ENCODE peak calls at places on chromosomes 3 and 15, in eight cellular contexts. One of them, this sample, is unnamed.

GRCh38 chr15:74035121-74035829 is 40.8 kb downstream of the PML start:
- DNase-seq in pancreas: no peak
- DNase-seq in transverse colon: no peak
- DNase-seq in HCEC 1CT: no peak
- DNase-seq in dorsolateral prefrontal cortex: no peak
- DNase-seq in hepatocyte: no peak
- DNase-seq in foreskin fibroblast: no peak
- DNase-seq in RWPE1: no peak
- DNase-seq in this sample: no peak

GRCh38 chr15:48472756-48473155 is 141.5 kb downstream of the DUT start:
- DNase-seq in hepatocyte: no peak
- DNase-seq in dorsolateral prefrontal cortex: no peak
- DNase-seq in foreskin fibroblast: peak; percentile 66
- DNase-seq in pancreas: no peak
- DNase-seq in transverse colon: no peak
- DNase-seq in RWPE1: peak; percentile 56
- DNase-seq in HCEC 1CT: peak; percentile 81
- DNase-seq in this sample: no peak

GRCh38 chr3:163916596-163917560 is 1161.4 kb downstream of the SI start:
- DNase-seq in transverse colon: no peak
- DNase-seq in RWPE1: no peak
- DNase-seq in foreskin fibroblast: no peak
- DNase-seq in dorsolateral prefrontal cortex: no peak
- DNase-seq in hepatocyte: peak; percentile 6
- DNase-seq in HCEC 1CT: no peak
- DNase-seq in pancreas: no peak
- DNase-seq in this sample: no peak

GRCh38 chr3:52841211-52841980 is 6.6 kb upstream of the MUSTN1 start:
- DNase-seq in RWPE1: no peak
- DNase-seq in dorsolateral prefrontal cortex: no peak
- DNase-seq in foreskin fibroblast: no peak
- DNase-seq in pancreas: no peak
- DNase-seq in HCEC 1CT: no peak
- DNase-seq in hepatocyte: no peak
- DNase-seq in transverse colon: no peak
- DNase-seq in this sample: no peak

GRCh38 chr3:45870099-45870498 is 16.2 kb upstream of the CCR9 start:
- DNase-seq in pancreas: no peak
- DNase-seq in foreskin fibroblast: no peak
- DNase-seq in RWPE1: no peak
- DNase-seq in dorsolateral prefrontal cortex: no peak
- DNase-seq in transverse colon: peak; percentile 45
- DNase-seq in hepatocyte: no peak
- DNase-seq in HCEC 1CT: no peak
- DNase-seq in this sample: no peak

GRCh38 chr3:13865581-13866405 is 14.1 kb downstream of the WNT7A start:
- DNase-seq in HCEC 1CT: no peak
- DNase-seq in pancreas: no peak
- DNase-seq in foreskin fibroblast: no peak
- DNase-seq in RWPE1: no peak
- DNase-seq in hepatocyte: no peak
- DNase-seq in transverse colon: no peak
- DNase-seq in dorsolateral prefrontal cortex: no peak
- DNase-seq in this sample: no peak

GRCh38 chr3:13420817-13421755 is 964 bp upstream of the NUP210 start:
- DNase-seq in transverse colon: peak; percentile 60
- DNase-seq in dorsolateral prefrontal cortex: no peak
- DNase-seq in HCEC 1CT: no peak
- DNase-seq in RWPE1: no peak
- DNase-seq in pancreas: no peak
- DNase-seq in hepatocyte: no peak
- DNase-seq in foreskin fibroblast: no peak
- DNase-seq in this sample: no peak

GRCh38 chr3:18559323-18559972 is 134.3 kb upstream of the SATB1 start:
- DNase-seq in pancreas: peak; percentile 34
- DNase-seq in hepatocyte: peak; percentile 59
- DNase-seq in dorsolateral prefrontal cortex: no peak
- DNase-seq in RWPE1: peak; percentile 1
- DNase-seq in transverse colon: peak; percentile 19
- DNase-seq in foreskin fibroblast: no peak
- DNase-seq in HCEC 1CT: no peak
- DNase-seq in this sample: no peak

GRCh38 chr15:87746333-87746732 is 510.2 kb downstream of the NTRK3 start:
- DNase-seq in HCEC 1CT: no peak
- DNase-seq in RWPE1: no peak
- DNase-seq in transverse colon: no peak
- DNase-seq in foreskin fibroblast: no peak
- DNase-seq in hepatocyte: peak; percentile 37
- DNase-seq in dorsolateral prefrontal cortex: no peak
- DNase-seq in pancreas: no peak
- DNase-seq in this sample: no peak

GRCh38 chr3:46284981-46285683 is 42.9 kb downstream of the CCR3 start:
- DNase-seq in transverse colon: no peak
- DNase-seq in dorsolateral prefrontal cortex: no peak
- DNase-seq in foreskin fibroblast: no peak
- DNase-seq in RWPE1: no peak
- DNase-seq in hepatocyte: no peak
- DNase-seq in pancreas: no peak
- DNase-seq in HCEC 1CT: no peak
- DNase-seq in this sample: no peak

GRCh38 chr15:39172380-39173281 is 408.2 kb upstream of the THBS1 start:
- DNase-seq in dorsolateral prefrontal cortex: no peak
- DNase-seq in RWPE1: no peak
- DNase-seq in transverse colon: no peak
- DNase-seq in pancreas: peak; percentile 13
- DNase-seq in HCEC 1CT: peak; percentile 63
- DNase-seq in hepatocyte: peak; percentile 39
- DNase-seq in foreskin fibroblast: peak; percentile 38
- DNase-seq in this sample: no peak

GRCh38 chr15:36370735-36371115 is 208.7 kb upstream of the CDIN1 start:
- DNase-seq in pancreas: no peak
- DNase-seq in hepatocyte: no peak
- DNase-seq in transverse colon: no peak
- DNase-seq in dorsolateral prefrontal cortex: no peak
- DNase-seq in RWPE1: peak; percentile 64
- DNase-seq in foreskin fibroblast: peak; percentile 76
- DNase-seq in HCEC 1CT: peak; percentile 89
- DNase-seq in this sample: no peak

GRCh38 chr15:57138260-57138895 is 219.9 kb downstream of the TCF12 start:
- DNase-seq in pancreas: peak; percentile 13
- DNase-seq in HCEC 1CT: peak; percentile 62
- DNase-seq in hepatocyte: peak; percentile 71
- DNase-seq in foreskin fibroblast: peak; percentile 41
- DNase-seq in dorsolateral prefrontal cortex: no peak
- DNase-seq in transverse colon: peak; percentile 26
- DNase-seq in RWPE1: peak; percentile 64
- DNase-seq in this sample: peak; percentile 55

GRCh38 chr3:133535971-133536634 is 37.4 kb upstream of the CDV3 start:
- DNase-seq in hepatocyte: peak; percentile 68
- DNase-seq in pancreas: peak; percentile 42
- DNase-seq in foreskin fibroblast: peak; percentile 91
- DNase-seq in transverse colon: peak; percentile 27
- DNase-seq in HCEC 1CT: peak; percentile 97
- DNase-seq in dorsolateral prefrontal cortex: no peak
- DNase-seq in RWPE1: peak; percentile 81
- DNase-seq in this sample: peak; percentile 80

GRCh38 chr3:125589743-125590142 is 5.6 kb downstream of the OSBPL11 start:
- DNase-seq in pancreas: no peak
- DNase-seq in hepatocyte: no peak
- DNase-seq in HCEC 1CT: no peak
- DNase-seq in foreskin fibroblast: no peak
- DNase-seq in dorsolateral prefrontal cortex: no peak
- DNase-seq in RWPE1: no peak
- DNase-seq in transverse colon: no peak
- DNase-seq in this sample: no peak

GRCh38 chr3:111165411-111165810 is 93.8 kb downstream of the NECTIN3 start:
- DNase-seq in transverse colon: no peak
- DNase-seq in dorsolateral prefrontal cortex: no peak
- DNase-seq in foreskin fibroblast: no peak
- DNase-seq in HCEC 1CT: no peak
- DNase-seq in pancreas: no peak
- DNase-seq in hepatocyte: no peak
- DNase-seq in RWPE1: no peak
- DNase-seq in this sample: no peak

GRCh38 chr3:133938770-133939495 is 43.3 kb upstream of the RAB6B start:
- DNase-seq in RWPE1: peak; percentile 22
- DNase-seq in foreskin fibroblast: no peak
- DNase-seq in HCEC 1CT: no peak
- DNase-seq in pancreas: no peak
- DNase-seq in transverse colon: no peak
- DNase-seq in dorsolateral prefrontal cortex: no peak
- DNase-seq in hepatocyte: no peak
- DNase-seq in this sample: no peak

GRCh38 chr3:4821331-4821730 is 157.9 kb upstream of the BHLHE40 start:
- DNase-seq in dorsolateral prefrontal cortex: no peak
- DNase-seq in hepatocyte: no peak
- DNase-seq in transverse colon: no peak
- DNase-seq in pancreas: no peak
- DNase-seq in HCEC 1CT: no peak
- DNase-seq in foreskin fibroblast: no peak
- DNase-seq in RWPE1: no peak
- DNase-seq in this sample: no peak

GRCh38 chr3:167750273-167750971 is 14.9 kb downstream of the SERPINI1 start:
- DNase-seq in foreskin fibroblast: no peak
- DNase-seq in RWPE1: no peak
- DNase-seq in dorsolateral prefrontal cortex: no peak
- DNase-seq in transverse colon: no peak
- DNase-seq in hepatocyte: no peak
- DNase-seq in HCEC 1CT: no peak
- DNase-seq in pancreas: no peak
- DNase-seq in this sample: no peak

GRCh38 chr3:87088984-87089841 is 98.3 kb upstream of the VGLL3 start:
- DNase-seq in RWPE1: no peak
- DNase-seq in dorsolateral prefrontal cortex: peak; percentile 46
- DNase-seq in pancreas: peak; percentile 48
- DNase-seq in foreskin fibroblast: peak; percentile 91
- DNase-seq in transverse colon: peak; percentile 37
- DNase-seq in hepatocyte: no peak
- DNase-seq in HCEC 1CT: peak; percentile 94
- DNase-seq in this sample: peak; percentile 49

GRCh38 chr3:48950051-48950450 is 31.4 kb downstream of the ARIH2 start:
- DNase-seq in hepatocyte: no peak
- DNase-seq in dorsolateral prefrontal cortex: no peak
- DNase-seq in RWPE1: no peak
- DNase-seq in transverse colon: no peak
- DNase-seq in HCEC 1CT: no peak
- DNase-seq in foreskin fibroblast: no peak
- DNase-seq in pancreas: no peak
- DNase-seq in this sample: no peak

GRCh38 chr3:8784676-8785435 is 15.4 kb upstream of the OXTR start:
- DNase-seq in RWPE1: no peak
- DNase-seq in foreskin fibroblast: no peak
- DNase-seq in pancreas: no peak
- DNase-seq in hepatocyte: no peak
- DNase-seq in transverse colon: no peak
- DNase-seq in dorsolateral prefrontal cortex: no peak
- DNase-seq in HCEC 1CT: no peak
- DNase-seq in this sample: no peak

GRCh38 chr3:115401298-115401697 is 222.0 kb upstream of the GAP43 start:
- DNase-seq in HCEC 1CT: peak; percentile 18
- DNase-seq in dorsolateral prefrontal cortex: no peak
- DNase-seq in RWPE1: no peak
- DNase-seq in foreskin fibroblast: peak; percentile 81
- DNase-seq in hepatocyte: peak; percentile 23
- DNase-seq in pancreas: no peak
- DNase-seq in transverse colon: no peak
- DNase-seq in this sample: peak; percentile 44

GRCh38 chr3:56952846-56953245 is 107.6 kb upstream of the SPATA12 start:
- DNase-seq in dorsolateral prefrontal cortex: no peak
- DNase-seq in foreskin fibroblast: no peak
- DNase-seq in HCEC 1CT: no peak
- DNase-seq in transverse colon: peak; percentile 33
- DNase-seq in pancreas: no peak
- DNase-seq in RWPE1: no peak
- DNase-seq in hepatocyte: no peak
- DNase-seq in this sample: no peak

GRCh38 chr15:99076555-99077308 is 28.1 kb upstream of the SYNM start:
- DNase-seq in pancreas: peak; percentile 69
- DNase-seq in dorsolateral prefrontal cortex: no peak
- DNase-seq in hepatocyte: peak; percentile 82
- DNase-seq in foreskin fibroblast: peak; percentile 64
- DNase-seq in RWPE1: peak; percentile 73
- DNase-seq in transverse colon: peak; percentile 48
- DNase-seq in HCEC 1CT: peak; percentile 82
- DNase-seq in this sample: peak; percentile 82

GRCh38 chr3:156687023-156687422 is 12.6 kb downstream of the TIPARP start:
- DNase-seq in hepatocyte: no peak
- DNase-seq in RWPE1: no peak
- DNase-seq in transverse colon: no peak
- DNase-seq in pancreas: no peak
- DNase-seq in dorsolateral prefrontal cortex: no peak
- DNase-seq in foreskin fibroblast: no peak
- DNase-seq in HCEC 1CT: no peak
- DNase-seq in this sample: no peak

GRCh38 chr15:48631191-48631770 is 14.2 kb downstream of the FBN1 start:
- DNase-seq in RWPE1: no peak
- DNase-seq in foreskin fibroblast: no peak
- DNase-seq in pancreas: no peak
- DNase-seq in hepatocyte: no peak
- DNase-seq in transverse colon: no peak
- DNase-seq in dorsolateral prefrontal cortex: no peak
- DNase-seq in HCEC 1CT: no peak
- DNase-seq in this sample: no peak

GRCh38 chr15:57619746-57620145 is 28.0 kb downstream of the MYZAP start:
- DNase-seq in HCEC 1CT: no peak
- DNase-seq in hepatocyte: peak; percentile 50
- DNase-seq in transverse colon: peak; percentile 28
- DNase-seq in dorsolateral prefrontal cortex: no peak
- DNase-seq in pancreas: no peak
- DNase-seq in foreskin fibroblast: no peak
- DNase-seq in RWPE1: no peak
- DNase-seq in this sample: no peak

GRCh38 chr15:62773369-62774165 is 269.0 kb upstream of the TPM1 start:
- DNase-seq in dorsolateral prefrontal cortex: no peak
- DNase-seq in RWPE1: no peak
- DNase-seq in transverse colon: no peak
- DNase-seq in pancreas: no peak
- DNase-seq in HCEC 1CT: no peak
- DNase-seq in foreskin fibroblast: no peak
- DNase-seq in hepatocyte: no peak
- DNase-seq in this sample: no peak

GRCh38 chr15:50358805-50359204 is 3.8 kb upstream of the GABPB1 start:
- DNase-seq in foreskin fibroblast: peak; percentile 38
- DNase-seq in dorsolateral prefrontal cortex: no peak
- DNase-seq in pancreas: no peak
- DNase-seq in HCEC 1CT: peak; percentile 58
- DNase-seq in RWPE1: peak; percentile 28
- DNase-seq in hepatocyte: peak; percentile 62
- DNase-seq in transverse colon: peak; percentile 16
- DNase-seq in this sample: peak; percentile 33

This sample was measured in fibroblast of the conjunctiva.